ENCODE peak calls at places on chromosomes 11 and 22, in six cellular contexts. One of them, this sample, is unnamed.

GRCh38 chr11:66951135-66951534 is 7.0 kb downstream of the PC start:
- DNase-seq in hippocampal formation: no peak
- DNase-seq in stimulated activated naive CD8-positive, alpha-beta T cell treated with anti-CD3 and anti-CD28 coated beads, Interleukin-15, Interleukin-2, amounts not matched to agents 100 U/mL and 50 U/mL, for 24 hours: no peak
- DNase-seq in osteocyte: no peak
- DNase-seq in GM04503: no peak
- DNase-seq in stimulated activated CD4-positive, alpha-beta T cell treated with anti-CD3 and anti-CD28 coated beads, TNF-alpha, amount 100 ng/mL, for 48 hours: no peak
- DNase-seq in this sample: no peak

GRCh38 chr11:6653055-6653454 is 2.6 kb downstream of the DCHS1 start:
- DNase-seq in hippocampal formation: no peak
- DNase-seq in stimulated activated naive CD8-positive, alpha-beta T cell treated with anti-CD3 and anti-CD28 coated beads, Interleukin-15, Interleukin-2, amounts not matched to agents 100 U/mL and 50 U/mL, for 24 hours: no peak
- DNase-seq in osteocyte: no peak
- DNase-seq in GM04503: no peak
- DNase-seq in stimulated activated CD4-positive, alpha-beta T cell treated with anti-CD3 and anti-CD28 coated beads, TNF-alpha, amount 100 ng/mL, for 48 hours: no peak
- DNase-seq in this sample: no peak

GRCh38 chr22:45631140-45631539 is 40.5 kb upstream of the ATXN10 start:
- DNase-seq in hippocampal formation: no peak
- DNase-seq in stimulated activated naive CD8-positive, alpha-beta T cell treated with anti-CD3 and anti-CD28 coated beads, Interleukin-15, Interleukin-2, amounts not matched to agents 100 U/mL and 50 U/mL, for 24 hours: no peak
- DNase-seq in osteocyte: no peak
- DNase-seq in GM04503: no peak
- DNase-seq in stimulated activated CD4-positive, alpha-beta T cell treated with anti-CD3 and anti-CD28 coated beads, TNF-alpha, amount 100 ng/mL, for 48 hours: no peak
- DNase-seq in this sample: peak; percentile 57

GRCh38 chr11:72759468-72759867 is 7.3 kb upstream of the ARAP1 start:
- DNase-seq in hippocampal formation: no peak
- DNase-seq in stimulated activated naive CD8-positive, alpha-beta T cell treated with anti-CD3 and anti-CD28 coated beads, Interleukin-15, Interleukin-2, amounts not matched to agents 100 U/mL and 50 U/mL, for 24 hours: no peak
- DNase-seq in osteocyte: no peak
- DNase-seq in GM04503: no peak
- DNase-seq in stimulated activated CD4-positive, alpha-beta T cell treated with anti-CD3 and anti-CD28 coated beads, TNF-alpha, amount 100 ng/mL, for 48 hours: no peak
- DNase-seq in this sample: no peak

GRCh38 chr22:43179911-43180195 is 7.1 kb downstream of the TTLL12 start:
- DNase-seq in hippocampal formation: no peak
- DNase-seq in stimulated activated naive CD8-positive, alpha-beta T cell treated with anti-CD3 and anti-CD28 coated beads, Interleukin-15, Interleukin-2, amounts not matched to agents 100 U/mL and 50 U/mL, for 24 hours: no peak
- DNase-seq in osteocyte: no peak
- DNase-seq in GM04503: no peak
- DNase-seq in stimulated activated CD4-positive, alpha-beta T cell treated with anti-CD3 and anti-CD28 coated beads, TNF-alpha, amount 100 ng/mL, for 48 hours: no peak
- DNase-seq in this sample: no peak

GRCh38 chr11:47886096-47886495 is 37.9 kb upstream of the NUP160 start:
- DNase-seq in hippocampal formation: no peak
- DNase-seq in stimulated activated naive CD8-positive, alpha-beta T cell treated with anti-CD3 and anti-CD28 coated beads, Interleukin-15, Interleukin-2, amounts not matched to agents 100 U/mL and 50 U/mL, for 24 hours: no peak
- DNase-seq in osteocyte: no peak
- DNase-seq in GM04503: peak; percentile 66
- DNase-seq in stimulated activated CD4-positive, alpha-beta T cell treated with anti-CD3 and anti-CD28 coated beads, TNF-alpha, amount 100 ng/mL, for 48 hours: no peak
- DNase-seq in this sample: no peak

GRCh38 chr22:33570110-33570509 is 350.2 kb downstream of the LARGE1 start:
- DNase-seq in hippocampal formation: no peak
- DNase-seq in stimulated activated naive CD8-positive, alpha-beta T cell treated with anti-CD3 and anti-CD28 coated beads, Interleukin-15, Interleukin-2, amounts not matched to agents 100 U/mL and 50 U/mL, for 24 hours: no peak
- DNase-seq in osteocyte: no peak
- DNase-seq in GM04503: no peak
- DNase-seq in stimulated activated CD4-positive, alpha-beta T cell treated with anti-CD3 and anti-CD28 coated beads, TNF-alpha, amount 100 ng/mL, for 48 hours: no peak
- DNase-seq in this sample: no peak

GRCh38 chr22:49323751-49324415 is 503.8 kb downstream of the BRD1 start:
- DNase-seq in hippocampal formation: no peak
- DNase-seq in stimulated activated naive CD8-positive, alpha-beta T cell treated with anti-CD3 and anti-CD28 coated beads, Interleukin-15, Interleukin-2, amounts not matched to agents 100 U/mL and 50 U/mL, for 24 hours: no peak
- DNase-seq in osteocyte: peak; percentile 80
- DNase-seq in GM04503: no peak
- DNase-seq in stimulated activated CD4-positive, alpha-beta T cell treated with anti-CD3 and anti-CD28 coated beads, TNF-alpha, amount 100 ng/mL, for 48 hours: no peak
- DNase-seq in this sample: no peak

GRCh38 chr11:123822022-123822421 is 15.9 kb upstream of the OR6M1 start:
- DNase-seq in hippocampal formation: no peak
- DNase-seq in stimulated activated naive CD8-positive, alpha-beta T cell treated with anti-CD3 and anti-CD28 coated beads, Interleukin-15, Interleukin-2, amounts not matched to agents 100 U/mL and 50 U/mL, for 24 hours: no peak
- DNase-seq in osteocyte: no peak
- DNase-seq in GM04503: no peak
- DNase-seq in stimulated activated CD4-positive, alpha-beta T cell treated with anti-CD3 and anti-CD28 coated beads, TNF-alpha, amount 100 ng/mL, for 48 hours: no peak
- DNase-seq in this sample: no peak

GRCh38 chr11:131672191-131672590 is 301.8 kb downstream of the NTM start:
- DNase-seq in hippocampal formation: no peak
- DNase-seq in stimulated activated naive CD8-positive, alpha-beta T cell treated with anti-CD3 and anti-CD28 coated beads, Interleukin-15, Interleukin-2, amounts not matched to agents 100 U/mL and 50 U/mL, for 24 hours: no peak
- DNase-seq in osteocyte: no peak
- DNase-seq in GM04503: no peak
- DNase-seq in stimulated activated CD4-positive, alpha-beta T cell treated with anti-CD3 and anti-CD28 coated beads, TNF-alpha, amount 100 ng/mL, for 48 hours: no peak
- DNase-seq in this sample: no peak

GRCh38 chr22:19201858-19202798 is 23.6 kb upstream of the SLC25A1 start:
- DNase-seq in hippocampal formation: no peak
- DNase-seq in stimulated activated naive CD8-positive, alpha-beta T cell treated with anti-CD3 and anti-CD28 coated beads, Interleukin-15, Interleukin-2, amounts not matched to agents 100 U/mL and 50 U/mL, for 24 hours: no peak
- DNase-seq in osteocyte: no peak
- DNase-seq in GM04503: no peak
- DNase-seq in stimulated activated CD4-positive, alpha-beta T cell treated with anti-CD3 and anti-CD28 coated beads, TNF-alpha, amount 100 ng/mL, for 48 hours: no peak
- DNase-seq in this sample: no peak

GRCh38 chr11:61835663-61836024 is 7.5 kb downstream of the FADS2 start:
- DNase-seq in hippocampal formation: no peak
- DNase-seq in stimulated activated naive CD8-positive, alpha-beta T cell treated with anti-CD3 and anti-CD28 coated beads, Interleukin-15, Interleukin-2, amounts not matched to agents 100 U/mL and 50 U/mL, for 24 hours: no peak
- DNase-seq in osteocyte: no peak
- DNase-seq in GM04503: no peak
- DNase-seq in stimulated activated CD4-positive, alpha-beta T cell treated with anti-CD3 and anti-CD28 coated beads, TNF-alpha, amount 100 ng/mL, for 48 hours: no peak
- DNase-seq in this sample: no peak

GRCh38 chr11:28757725-28758515 is 649.7 kb downstream of the METTL15 start:
- DNase-seq in hippocampal formation: no peak
- DNase-seq in stimulated activated naive CD8-positive, alpha-beta T cell treated with anti-CD3 and anti-CD28 coated beads, Interleukin-15, Interleukin-2, amounts not matched to agents 100 U/mL and 50 U/mL, for 24 hours: no peak
- DNase-seq in osteocyte: no peak
- DNase-seq in GM04503: peak; percentile 67
- DNase-seq in stimulated activated CD4-positive, alpha-beta T cell treated with anti-CD3 and anti-CD28 coated beads, TNF-alpha, amount 100 ng/mL, for 48 hours: no peak
- DNase-seq in this sample: no peak

GRCh38 chr11:32333335-32333991 is 101.9 kb downstream of the WT1 start:
- DNase-seq in hippocampal formation: peak; percentile 4
- DNase-seq in stimulated activated naive CD8-positive, alpha-beta T cell treated with anti-CD3 and anti-CD28 coated beads, Interleukin-15, Interleukin-2, amounts not matched to agents 100 U/mL and 50 U/mL, for 24 hours: peak; percentile 43
- DNase-seq in osteocyte: no peak
- DNase-seq in GM04503: no peak
- DNase-seq in stimulated activated CD4-positive, alpha-beta T cell treated with anti-CD3 and anti-CD28 coated beads, TNF-alpha, amount 100 ng/mL, for 48 hours: no peak
- DNase-seq in this sample: peak; percentile 6

GRCh38 chr11:693415-693831 is 1.6 kb downstream of the DEAF1 start:
- DNase-seq in hippocampal formation: no peak
- DNase-seq in stimulated activated naive CD8-positive, alpha-beta T cell treated with anti-CD3 and anti-CD28 coated beads, Interleukin-15, Interleukin-2, amounts not matched to agents 100 U/mL and 50 U/mL, for 24 hours: no peak
- DNase-seq in osteocyte: no peak
- DNase-seq in GM04503: no peak
- DNase-seq in stimulated activated CD4-positive, alpha-beta T cell treated with anti-CD3 and anti-CD28 coated beads, TNF-alpha, amount 100 ng/mL, for 48 hours: no peak
- DNase-seq in this sample: no peak

GRCh38 chr11:96113100-96113710 is 189.3 kb upstream of the MTMR2 start:
- DNase-seq in hippocampal formation: peak; percentile 48
- DNase-seq in stimulated activated naive CD8-positive, alpha-beta T cell treated with anti-CD3 and anti-CD28 coated beads, Interleukin-15, Interleukin-2, amounts not matched to agents 100 U/mL and 50 U/mL, for 24 hours: no peak
- DNase-seq in osteocyte: no peak
- DNase-seq in GM04503: no peak
- DNase-seq in stimulated activated CD4-positive, alpha-beta T cell treated with anti-CD3 and anti-CD28 coated beads, TNF-alpha, amount 100 ng/mL, for 48 hours: no peak
- DNase-seq in this sample: no peak

GRCh38 chr11:70118642-70119041 is 40.5 kb downstream of the ANO1 start:
- DNase-seq in hippocampal formation: no peak
- DNase-seq in stimulated activated naive CD8-positive, alpha-beta T cell treated with anti-CD3 and anti-CD28 coated beads, Interleukin-15, Interleukin-2, amounts not matched to agents 100 U/mL and 50 U/mL, for 24 hours: no peak
- DNase-seq in osteocyte: no peak
- DNase-seq in GM04503: no peak
- DNase-seq in stimulated activated CD4-positive, alpha-beta T cell treated with anti-CD3 and anti-CD28 coated beads, TNF-alpha, amount 100 ng/mL, for 48 hours: no peak
- DNase-seq in this sample: no peak

GRCh38 chr11:93545566-93545965 is 2.4 kb upstream of the SMCO4 start:
- DNase-seq in hippocampal formation: no peak
- DNase-seq in stimulated activated naive CD8-positive, alpha-beta T cell treated with anti-CD3 and anti-CD28 coated beads, Interleukin-15, Interleukin-2, amounts not matched to agents 100 U/mL and 50 U/mL, for 24 hours: no peak
- DNase-seq in osteocyte: no peak
- DNase-seq in GM04503: no peak
- DNase-seq in stimulated activated CD4-positive, alpha-beta T cell treated with anti-CD3 and anti-CD28 coated beads, TNF-alpha, amount 100 ng/mL, for 48 hours: no peak
- DNase-seq in this sample: no peak